ENCODE peak calls at places on chromosomes 4 and X, in four cellular contexts. D is upper lobe of right lung, F is fibroblast of pulmonary artery, K is GM12891. H is an unnamed sample.

GRCh38 chrX:31268359-31268758 is 196.5 kb upstream of the FTHL17 start:
- DNase-seq in D (no peak), F (peak), K (no peak), H (no peak)

GRCh38 chr4:182015893-182016292 is 227.3 kb upstream of the TENM3 start:
- DNase-seq in D (no peak), F (no peak), K (no peak), H (peak)

GRCh38 chr4:7506119-7506518 is 71.4 kb upstream of the PSAPL1 start:
- DNase-seq in D (no peak), F (no peak), K (no peak), H (no peak)

GRCh38 chr4:1851575-1852415 is 4.2 kb downstream of the LETM1 start:
- DNase-seq in D (no peak), F (no peak), K (no peak), H (no peak)

GRCh38 chr4:10623862-10624261 is 60.7 kb downstream of the CLNK start:
- DNase-seq in D (no peak), F (no peak), K (no peak), H (no peak)

GRCh38 chr4:163380703-163381102 is 37.0 kb downstream of the NPY5R start:
- DNase-seq in D (no peak), F (no peak), K (no peak), H (no peak)

GRCh38 chr4:2261110-2261852 is 628 bp downstream of the MXD4 start:
- DNase-seq in D (peak), F (peak), K (peak), H (no peak)

GRCh38 chr4:74433043-74433442 is 11.9 kb upstream of the AREG start:
- DNase-seq in D (no peak), F (peak), K (no peak), H (no peak)

GRCh38 chr4:125322363-125322730 is 7.6 kb downstream of the FAT4 start:
- DNase-seq in D (no peak), F (peak), K (no peak), H (peak)

H was measured in astrocyte of the spinal cord.